ENCODE peak calls at places on chromosomes 7 and 10, in four cellular contexts. U, Y, C and T are unnamed samples.

GRCh38 chr7:85516675-85517074 is 329.8 kb upstream of the SEMA3D start:
- DNase-seq in U (no peak), Y (no peak), C (no peak), T (no peak)

GRCh38 chr10:96208271-96208670 is 63.1 kb downstream of the BLNK start:
- DNase-seq in U (no peak), Y (no peak), C (no peak), T (no peak)

GRCh38 chr7:125406111-125406510 is 476.5 kb upstream of the POT1 start:
- DNase-seq in U (no peak), Y (no peak), C (no peak), T (no peak)

GRCh38 chr7:35793225-35793579 is 7.7 kb upstream of the SEPTIN7 start:
- DNase-seq in U (no peak), Y (no peak), C (no peak), T (no peak)

GRCh38 chr7:29331163-29331562 is 136.6 kb downstream of the CHN2 start:
- DNase-seq in U (no peak), Y (no peak), C (no peak), T (no peak)

GRCh38 chr7:77202544-77202976 is 2.9 kb upstream of the FGL2 start:
- DNase-seq in U (no peak), Y (no peak), C (no peak), T (no peak)

GRCh38 chr7:124799448-124799847 is 33.9 kb upstream of the GPR37 start:
- DNase-seq in U (no peak), Y (no peak), C (no peak), T (no peak)

GRCh38 chr10:116692225-116692624 is 50.1 kb downstream of the HSPA12A start:
- DNase-seq in U (no peak), Y (no peak), C (no peak), T (no peak)

GRCh38 chr10:74153123-74153522 is 2.1 kb downstream of the ADK start:
- DNase-seq in U (peak), Y (peak), C (peak), T (no peak)

GRCh38 chr7:50156746-50157145 is 63.7 kb upstream of the ZPBP start:
- DNase-seq in U (no peak), Y (no peak), C (no peak), T (no peak)

GRCh38 chr10:9198611-9199010 is 1144.1 kb downstream of the GATA3 start:
- DNase-seq in U (no peak), Y (no peak), C (no peak), T (no peak)

GRCh38 chr10:106175760-106176377 is 988.6 kb downstream of the SORCS1 start:
- DNase-seq in U (no peak), Y (no peak), C (no peak), T (peak)

DNA sequence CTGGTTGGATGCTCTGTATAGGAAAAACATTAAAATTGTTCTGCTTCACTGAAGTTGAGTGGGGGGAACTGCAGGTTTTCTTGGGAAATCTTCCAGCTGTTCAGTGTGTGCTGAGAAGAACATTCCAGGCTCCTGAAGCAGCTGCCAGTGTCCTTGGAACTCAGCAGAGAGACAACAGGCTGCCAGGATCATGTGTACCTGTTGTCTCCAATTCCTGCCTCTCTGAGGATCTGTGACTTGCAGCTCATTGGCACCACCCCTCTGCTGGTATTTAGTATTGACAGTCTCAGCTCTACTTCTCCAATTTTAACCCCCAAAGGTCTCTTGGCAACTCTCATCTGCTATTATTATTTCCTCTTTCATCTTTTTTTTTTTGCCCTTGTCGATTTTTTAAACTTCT is 42.3 kb upstream of the PRKG1 start:
- DNase-seq in U (no peak), Y (no peak), C (no peak), T (peak)
- TF ChIP-seq JUND in U (no peak), Y (no peak), C (no peak), T (no peak)

GRCh38 chr7:19119901-19120486 is 2.6 kb upstream of the TWIST1 start:
- DNase-seq in U (no peak), Y (no peak), C (no peak), T (no peak)

GRCh38 chr7:19117870-19118608 is 603 bp upstream of the TWIST1 start:
- DNase-seq in U (no peak), Y (no peak), C (no peak), T (no peak)

GRCh38 chr7:19118896-19119301 is 1.5 kb upstream of the TWIST1 start:
- DNase-seq in U (no peak), Y (no peak), C (no peak), T (no peak)

GRCh38 chr7:19119372-19119771 is 1.9 kb upstream of the TWIST1 start:
- DNase-seq in U (no peak), Y (no peak), C (no peak), T (no peak)

DNA sequence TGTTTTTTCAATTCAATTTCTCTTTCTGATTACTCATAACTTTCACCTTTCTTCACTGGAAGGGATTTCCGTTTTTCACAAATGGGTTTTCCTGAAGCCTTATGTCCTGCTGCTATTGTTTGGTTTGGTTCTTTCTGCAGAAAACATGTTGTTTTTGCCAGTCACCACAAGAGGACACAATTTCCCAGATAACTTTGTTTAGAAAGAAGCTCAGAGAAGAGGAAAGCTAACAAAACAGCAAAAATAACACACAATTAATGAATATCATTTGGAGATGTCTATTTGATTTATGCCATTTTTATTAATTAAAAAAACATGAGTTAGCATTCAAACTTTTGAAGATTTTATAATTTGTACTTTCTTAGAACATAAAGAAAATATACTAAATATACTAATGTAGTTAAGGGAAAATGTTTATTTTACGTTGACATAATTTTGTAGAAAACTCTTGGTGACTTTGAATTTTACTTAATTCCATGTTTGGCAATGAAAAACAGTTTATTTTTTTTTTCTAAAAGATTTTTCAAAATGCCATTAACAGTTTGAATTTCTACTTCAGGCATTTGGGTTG is 4.7 kb upstream of the TWIST1 start:
- DNase-seq in U (peak), Y (no peak), C (no peak), T (peak)
- TF ChIP-seq JUND in U (no peak), Y (no peak), C (no peak), T (no peak)

DNA sequence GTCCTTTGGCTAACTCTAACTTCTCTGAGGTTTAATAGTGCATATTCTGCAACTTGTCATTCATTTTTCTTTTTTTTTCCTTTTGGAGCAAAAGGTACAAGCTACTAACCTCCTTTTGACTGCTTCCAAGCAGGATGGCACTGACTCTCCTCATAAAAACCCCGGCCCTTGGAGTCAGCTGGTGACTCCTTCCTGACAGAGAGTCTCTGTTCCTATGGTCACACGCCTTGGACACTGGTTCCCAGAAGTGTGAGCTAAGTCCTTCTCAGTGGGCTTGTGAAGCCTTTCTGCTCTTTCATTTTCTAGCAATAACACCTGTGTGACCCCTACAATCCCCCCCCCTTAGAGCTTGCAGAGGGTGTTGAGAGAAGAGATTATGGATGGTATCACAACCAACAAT is 21.7 kb downstream of the DOCK4 start:
- DNase-seq in U (no peak), Y (no peak), C (no peak), T (no peak)
- TF ChIP-seq JUND in U (no peak), Y (no peak), C (no peak), T (no peak)

GRCh38 chr7:117048114-117048853 is 95.0 kb downstream of the ST7 start:
- DNase-seq in U (no peak), Y (no peak), C (no peak), T (no peak)
- TF ChIP-seq JUND in U (no peak), Y (no peak), C (peak), T (no peak)

GRCh38 chr10:122285506-122286444 is 14.7 kb downstream of the BTBD16 start:
- DNase-seq in U (no peak), Y (no peak), C (no peak), T (no peak)
- TF ChIP-seq JUND in U (no peak), Y (no peak), C (no peak), T (no peak)

DNA sequence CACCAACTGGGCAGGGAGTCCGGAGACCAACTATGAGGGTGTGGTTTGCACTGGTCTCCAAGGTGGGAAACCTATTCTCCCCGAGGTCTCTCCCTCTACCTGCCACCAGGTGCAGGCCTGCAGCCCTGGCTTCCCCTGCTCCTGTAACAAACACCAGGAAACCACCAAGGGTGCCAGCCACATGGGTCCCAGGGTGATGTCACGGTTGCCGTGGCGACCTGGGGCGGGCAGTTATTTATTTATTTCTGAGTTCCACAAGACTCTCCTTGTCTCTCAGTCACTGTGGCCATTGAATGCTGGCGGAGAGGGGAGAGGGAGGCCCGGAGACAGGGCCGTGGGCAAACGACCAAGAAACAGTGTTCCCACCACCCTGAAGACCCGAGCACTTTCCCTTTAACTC is 27.1 kb downstream of the MMD2 start:
- DNase-seq in U (peak), Y (peak), C (peak), T (no peak)
- TF ChIP-seq JUND in U (no peak), Y (no peak), C (no peak), T (no peak)

DNA sequence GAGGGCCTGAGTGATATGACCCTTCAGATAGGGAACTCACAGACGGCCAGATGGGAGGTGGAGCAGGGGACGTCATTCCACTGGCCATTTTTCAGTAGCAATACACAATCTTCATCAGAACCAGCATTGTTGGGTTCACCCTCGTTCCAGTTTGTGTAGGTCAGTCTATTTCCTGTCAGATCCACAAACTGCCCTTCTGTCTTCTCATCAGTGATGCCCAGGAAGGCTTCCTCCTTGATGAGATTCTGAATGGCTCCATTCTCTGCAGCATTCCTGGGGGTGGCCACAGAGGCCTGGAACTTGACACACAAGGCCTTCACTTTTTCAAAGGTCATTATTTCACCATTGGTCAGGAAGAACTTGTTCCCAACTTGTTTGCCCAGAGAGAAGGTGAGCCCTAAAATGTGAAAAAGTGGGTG is 4.5 kb downstream of the MBL2 start:
- DNase-seq in U (no peak), Y (peak), C (no peak), T (no peak)
- TF ChIP-seq JUND in U (no peak), Y (no peak), C (no peak), T (no peak)

DNA sequence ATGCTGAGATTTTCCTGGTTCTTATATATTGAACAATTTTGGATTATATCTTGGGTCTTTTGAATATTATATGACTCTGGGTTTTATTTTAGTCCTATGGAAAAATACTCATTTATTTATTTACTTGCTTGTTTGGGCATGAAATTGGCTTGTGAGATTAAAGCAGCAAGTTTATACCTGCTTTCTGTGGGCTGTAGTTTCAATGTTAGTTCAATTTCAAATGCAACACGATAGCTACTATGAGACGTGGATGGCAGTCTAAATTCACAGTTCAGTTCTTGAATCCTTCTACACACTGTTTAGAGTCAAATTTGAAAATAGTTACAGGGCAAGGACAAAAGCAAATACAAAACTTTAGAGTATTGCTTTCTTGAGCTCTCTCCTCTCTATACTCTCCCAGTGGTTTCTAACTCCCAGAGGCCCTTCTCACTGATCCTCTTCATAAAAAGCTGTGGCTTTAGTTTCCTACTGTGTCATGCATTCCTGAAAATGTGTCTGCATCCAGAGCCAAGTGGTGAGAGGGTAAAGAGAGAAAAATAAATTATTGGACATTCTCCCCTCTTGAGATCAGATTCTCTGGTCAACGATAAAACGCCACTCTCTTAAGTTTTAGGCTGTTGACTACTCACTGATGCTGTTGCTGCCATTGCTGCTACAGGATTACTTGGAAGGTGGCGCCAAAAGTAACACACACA is 34.4 kb downstream of the POLR1F start:
- DNase-seq in U (no peak), Y (no peak), C (no peak), T (no peak)
- TF ChIP-seq JUND in U (no peak), Y (no peak), C (no peak), T (no peak)

GRCh38 chr7:152735443-152736004 is 24.0 kb upstream of the ACTR3B start:
- DNase-seq in U (no peak), Y (no peak), C (no peak), T (no peak)
- TF ChIP-seq JUND in U (no peak), Y (no peak), C (no peak), T (no peak)